ENCODE peak calls at places on chromosomes 6 and 20, in ten cellular contexts. C is K562, W is IMR-90, U is A549, G is gastrocnemius medialis, N is heart left ventricle, Q is HepG2, S is body of pancreas, J is right lobe of liver, K is HCT116. M is an unnamed sample.

GRCh38 chr6:145878591-145879295 is 64.1 kb upstream of the FBXO30 start:
- ATAC-seq in C (no peak), W (peak), U (no peak), G (no peak), N (peak), Q (no peak), S (no peak), J (no peak), K (no peak), M (no peak)

GRCh38 chr6:21270501-21271290 is 322.9 kb upstream of the SOX4 start:
- ATAC-seq in C (peak), W (no peak), U (no peak), G (no peak), N (peak), Q (peak), S (no peak), J (no peak), K (no peak), M (no peak)

GRCh38 chr20:13302647-13303425 is 81.8 kb downstream of the ISM1 start:
- ATAC-seq in C (peak), W (peak), U (peak), G (no peak), N (peak), Q (peak), S (no peak), J (peak), K (peak), M (no peak)

GRCh38 chr6:12613819-12614218 is 102.7 kb upstream of the PHACTR1 start:
- ATAC-seq in C (no peak), W (no peak), U (no peak), G (no peak), N (no peak), Q (no peak), S (no peak), J (no peak), K (no peak), M (no peak)

GRCh38 chr20:25418779-25419178 is 11.3 kb downstream of the GINS1 start:
- ATAC-seq in C (no peak), W (peak), U (no peak), G (no peak), N (no peak), Q (no peak), S (no peak), J (no peak), K (peak), M (no peak)

GRCh38 chr6:16929814-16930213 is 168.6 kb upstream of the ATXN1 start:
- ATAC-seq in C (no peak), W (peak), U (no peak), G (no peak), N (peak), Q (no peak), S (no peak), J (peak), K (no peak), M (peak)

GRCh38 chr6:122154912-122155516 is 244.4 kb upstream of the HSF2 start:
- ATAC-seq in C (no peak), W (no peak), U (no peak), G (no peak), N (peak), Q (peak), S (no peak), J (peak), K (no peak), M (peak)

GRCh38 chr6:90268178-90268577 is 28.5 kb downstream of the BACH2 start:
- ATAC-seq in C (no peak), W (no peak), U (no peak), G (no peak), N (no peak), Q (no peak), S (no peak), J (no peak), K (no peak), M (no peak)

GRCh38 chr20:15107952-15108351 is 770.5 kb upstream of the FLRT3 start:
- ATAC-seq in C (no peak), W (no peak), U (no peak), G (no peak), N (no peak), Q (no peak), S (no peak), J (no peak), K (no peak), M (no peak)

GRCh38 chr6:149033454-149034241 is 283.9 kb upstream of the TAB2 start:
- ATAC-seq in C (no peak), W (no peak), U (no peak), G (no peak), N (no peak), Q (no peak), S (no peak), J (no peak), K (no peak), M (no peak)

GRCh38 chr6:107274288-107274687 is 159.0 kb upstream of the BEND3 start:
- ATAC-seq in C (peak), W (no peak), U (no peak), G (no peak), N (no peak), Q (no peak), S (no peak), J (no peak), K (no peak), M (no peak)

GRCh38 chr20:51430198-51430950 is 112.1 kb downstream of the NFATC2 start:
- ATAC-seq in C (no peak), W (no peak), U (no peak), G (no peak), N (peak), Q (peak), S (no peak), J (peak), K (no peak), M (no peak)

GRCh38 chr6:149961728-149962425 is 1.9 kb upstream of the ULBP1 start:
- ATAC-seq in C (no peak), W (no peak), U (no peak), G (no peak), N (no peak), Q (peak), S (no peak), J (no peak), K (peak), M (no peak)

GRCh38 chr6:136166815-136167214 is 83.3 kb downstream of the MTFR2 start:
- ATAC-seq in C (no peak), W (no peak), U (no peak), G (no peak), N (peak), Q (no peak), S (no peak), J (no peak), K (no peak), M (no peak)

GRCh38 chr20:62805365-62805710 is 703 bp downstream of the OGFR start:
- ATAC-seq in C (peak), W (no peak), U (no peak), G (no peak), N (peak), Q (peak), S (peak), J (peak), K (peak), M (peak)

GRCh38 chr6:138331444-138331843 is 46.3 kb upstream of the SMIM28 start:
- ATAC-seq in C (no peak), W (no peak), U (no peak), G (no peak), N (no peak), Q (no peak), S (no peak), J (no peak), K (no peak), M (no peak)

GRCh38 chr6:109455161-109455501 is 441 bp downstream of the MICAL1 start:
- ATAC-seq in C (peak), W (peak), U (peak), G (no peak), N (peak), Q (peak), S (no peak), J (peak), K (no peak), M (no peak)

GRCh38 chr6:109456710-109457595 is 1.4 kb upstream of the MICAL1 start:
- ATAC-seq in C (no peak), W (no peak), U (no peak), G (peak), N (peak), Q (no peak), S (no peak), J (no peak), K (no peak), M (peak)

GRCh38 chr6:109456283-109456583 is 661 bp upstream of the MICAL1 start:
- ATAC-seq in C (no peak), W (no peak), U (no peak), G (no peak), N (no peak), Q (peak), S (peak), J (no peak), K (no peak), M (no peak)

GRCh38 chr6:109454483-109455160 is 950 bp downstream of the MICAL1 start:
- ATAC-seq in C (no peak), W (peak), U (no peak), G (no peak), N (peak), Q (no peak), S (no peak), J (peak), K (no peak), M (peak)

DNA sequence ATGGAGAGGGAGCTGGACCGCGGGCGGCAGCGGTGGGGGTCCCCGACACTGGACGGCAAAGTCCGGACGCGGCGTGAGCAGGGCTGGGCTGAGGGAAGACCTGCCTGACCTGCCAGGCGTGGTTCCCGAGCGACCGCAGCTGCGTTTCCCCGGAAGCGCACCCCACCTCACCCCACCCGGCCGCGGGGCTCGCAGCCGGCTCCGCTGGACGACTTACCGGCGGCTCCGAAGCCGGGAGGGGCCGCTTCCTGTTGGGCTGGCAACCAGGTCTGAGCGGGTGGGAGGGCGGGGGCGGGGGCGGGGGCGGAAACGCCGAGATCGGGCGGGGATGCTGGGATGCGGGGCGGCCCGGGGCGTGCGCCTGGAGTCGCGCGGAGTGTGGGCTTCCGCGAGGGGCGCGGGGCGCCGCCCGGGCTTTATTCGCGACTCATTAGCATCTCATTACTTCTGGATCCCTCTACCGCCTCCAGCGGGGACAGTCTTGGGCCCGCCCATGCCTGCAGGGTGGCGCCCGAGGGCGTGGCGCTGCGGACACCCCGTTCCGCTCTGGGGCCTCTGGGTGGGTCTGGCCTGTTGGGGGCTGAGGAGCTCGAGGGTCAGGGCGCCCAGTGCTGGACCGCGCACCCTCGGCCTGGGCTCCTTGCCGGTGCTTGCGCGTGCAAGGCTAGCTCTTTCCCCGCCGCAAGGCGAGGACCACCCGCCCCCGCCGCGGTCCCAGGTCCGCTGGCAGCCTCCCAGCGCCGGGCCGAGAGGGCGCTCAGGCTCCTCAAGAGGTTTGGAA is at the start of gene MICAL1:
- ATAC-seq in C (peak), W (peak), U (peak), G (peak), N (peak), Q (peak), S (peak), J (peak), K (peak), M (peak)
- TF ChIP-seq POLR2A in C (peak), W (no peak), U (peak), G (peak), N (no peak), Q (peak), S (peak), J (no peak), K (no peak), M (peak)

GRCh38 chr6:125789576-125790402 is 971 bp upstream of the NCOA7 start:
- ATAC-seq in C (peak), W (peak), U (peak), G (peak), N (peak), Q (peak), S (peak), J (peak), K (peak), M (peak)

GRCh38 chr6:125791151-125791819 is 525 bp downstream of the NCOA7 start:
- ATAC-seq in C (peak), W (no peak), U (peak), G (no peak), N (peak), Q (peak), S (peak), J (peak), K (peak), M (no peak)

GRCh38 chr6:125789167-125789566 is 1.6 kb upstream of the NCOA7 start:
- ATAC-seq in C (no peak), W (no peak), U (no peak), G (peak), N (no peak), Q (no peak), S (no peak), J (no peak), K (no peak), M (peak)

GRCh38 chr6:125791820-125792165 is 1.0 kb downstream of the NCOA7 start:
- ATAC-seq in C (no peak), W (no peak), U (no peak), G (no peak), N (no peak), Q (no peak), S (no peak), J (no peak), K (no peak), M (no peak)

DNA sequence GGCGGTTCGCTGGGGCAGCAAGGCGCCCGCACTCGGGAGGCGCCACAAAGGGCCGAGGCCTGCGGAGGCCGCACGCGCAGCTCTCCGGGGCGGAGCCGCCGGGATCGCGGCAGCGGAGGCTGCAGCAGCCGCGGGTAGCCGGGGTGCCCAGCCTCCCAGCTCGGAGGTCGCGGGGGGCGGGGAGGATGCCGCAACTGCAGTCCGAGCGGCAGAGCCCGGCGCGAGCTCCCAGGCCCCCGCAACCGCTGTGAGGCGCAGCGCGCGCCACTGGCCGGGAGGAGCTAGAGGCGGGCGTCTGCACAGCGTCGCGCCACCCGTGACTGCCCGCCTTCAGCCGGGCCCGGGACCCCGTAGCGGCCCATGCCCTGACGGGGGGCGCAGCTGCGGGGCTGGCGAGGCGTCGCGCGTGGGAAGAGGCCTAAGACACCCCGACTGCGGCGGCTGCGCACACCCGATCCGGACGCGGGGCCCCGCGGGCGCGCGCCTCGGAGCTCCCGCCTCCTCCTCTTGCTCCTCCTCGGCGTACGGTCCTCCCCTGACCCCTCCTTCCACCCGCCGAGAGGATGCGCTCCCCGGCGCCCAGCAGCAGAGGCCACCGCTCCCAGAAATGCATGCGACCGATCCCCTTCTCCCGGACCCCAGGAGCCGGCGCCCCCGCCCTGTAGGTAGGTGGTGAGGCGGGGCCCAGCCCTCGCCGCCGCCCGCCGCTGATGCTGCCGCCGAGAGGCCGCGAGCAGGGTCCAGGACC is at the start of gene NCOA7:
- ATAC-seq in C (peak), W (peak), U (peak), G (peak), N (peak), Q (peak), S (peak), J (peak), K (peak), M (peak)
- TF ChIP-seq POLR2A in C (peak), W (peak), U (peak), G (peak), N (peak), Q (peak), S (peak), J (peak), K (peak), M (peak)

DNA sequence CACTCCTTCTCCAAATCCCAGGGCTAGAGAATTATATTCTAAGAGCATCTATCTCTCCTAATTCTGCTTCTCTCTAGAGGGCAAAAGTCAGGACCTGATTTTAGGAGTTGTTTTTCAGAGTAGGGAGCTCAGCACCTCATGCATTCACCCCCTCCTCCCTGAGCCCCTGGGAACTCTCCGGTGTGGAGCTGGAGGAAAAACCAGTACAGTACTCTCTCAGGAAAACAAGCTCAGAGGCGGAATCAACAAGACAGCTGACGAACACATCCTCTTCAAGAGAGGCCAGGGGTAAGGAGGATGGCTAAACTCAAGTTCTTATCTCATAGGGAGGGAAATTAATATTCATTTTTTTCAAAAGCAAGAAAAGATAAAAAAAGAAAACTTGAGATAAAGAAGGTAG is 120.1 kb upstream of the CDYL start:
- ATAC-seq in C (no peak), W (no peak), U (no peak), G (no peak), N (no peak), Q (no peak), S (no peak), J (no peak), K (no peak), M (no peak)
- TF ChIP-seq POLR2A in C (no peak), W (no peak), U (no peak), G (no peak), N (no peak), Q (no peak), S (no peak), J (no peak), K (no peak), M (no peak)

DNA sequence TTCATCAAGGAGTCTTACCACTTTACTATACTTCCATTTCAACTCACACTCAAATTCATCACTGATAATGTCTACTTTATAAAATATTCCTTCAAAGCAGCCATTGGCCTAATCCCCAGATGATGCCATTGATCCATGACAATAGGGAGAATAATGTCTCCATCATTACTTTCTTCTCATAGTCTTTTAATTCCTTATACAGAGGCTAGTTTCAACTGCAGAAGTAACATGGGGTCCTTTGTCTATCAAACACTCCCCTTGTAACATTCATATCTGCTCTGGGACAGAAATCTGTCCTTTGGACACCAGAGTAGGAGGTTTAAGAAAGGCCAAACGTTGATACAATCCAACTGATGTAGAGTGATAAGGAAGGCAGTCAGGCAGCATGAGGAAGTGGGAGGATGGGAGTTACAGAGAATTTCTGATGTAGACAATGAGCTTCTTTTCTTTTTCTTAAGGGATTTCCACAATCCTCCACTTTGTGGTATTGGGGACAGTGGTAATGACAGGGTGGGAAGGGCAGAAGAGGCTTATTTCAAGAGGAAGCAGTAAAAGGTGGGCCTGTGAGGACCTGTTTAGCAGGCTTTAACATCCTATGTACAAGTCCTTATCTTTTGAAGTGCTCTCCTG is 18.9 kb upstream of the HLA-DOA start:
- ATAC-seq in C (no peak), W (no peak), U (no peak), G (no peak), N (no peak), Q (no peak), S (no peak), J (peak), K (no peak), M (no peak)
- TF ChIP-seq POLR2A in C (no peak), W (no peak), U (no peak), G (no peak), N (no peak), Q (no peak), S (no peak), J (no peak), K (no peak), M (no peak)

DNA sequence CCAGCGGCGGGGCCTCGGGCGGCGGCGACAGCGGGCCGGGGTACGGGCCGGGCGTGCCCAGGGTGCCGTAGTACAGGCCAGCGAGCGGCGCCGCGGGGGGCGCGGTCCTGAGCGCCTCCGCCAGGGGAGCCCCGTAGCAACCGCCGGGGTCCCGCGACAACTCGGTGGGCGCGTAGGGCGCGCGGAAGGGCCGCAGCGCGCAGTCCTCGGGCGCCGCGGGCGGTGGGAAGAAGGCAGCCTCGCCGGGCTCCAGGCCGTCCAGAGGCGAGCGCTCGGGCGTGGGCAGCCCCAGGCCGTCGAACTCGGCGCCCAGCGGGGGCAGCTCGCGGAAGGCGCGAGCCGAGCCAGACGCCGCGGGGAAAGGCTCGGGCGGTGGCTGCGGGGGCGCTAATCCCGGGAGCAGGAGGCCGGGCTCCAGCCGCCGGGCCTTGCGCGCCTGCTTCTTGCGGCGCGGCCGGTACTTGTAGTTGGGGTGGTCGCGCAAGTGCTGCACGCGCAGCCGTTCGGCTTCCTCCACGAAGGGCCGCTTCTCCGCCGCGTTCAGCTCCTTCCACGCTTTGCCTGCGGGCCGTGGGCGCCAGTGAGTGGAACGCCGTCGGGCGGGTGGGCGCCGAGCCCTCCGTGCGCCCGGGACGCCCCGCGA is 916 bp downstream of the SOX18 start:
- ATAC-seq in C (no peak), W (no peak), U (no peak), G (no peak), N (no peak), Q (no peak), S (no peak), J (no peak), K (no peak), M (no peak)
- TF ChIP-seq POLR2A in C (no peak), W (no peak), U (no peak), G (no peak), N (no peak), Q (no peak), S (no peak), J (no peak), K (no peak), M (no peak)

GRCh38 chr6:111482959-111483735 is at the start of gene REV3L:
- ATAC-seq in C (peak), W (peak), U (peak), G (peak), N (peak), Q (peak), S (peak), J (peak), K (peak), M (peak)
- TF ChIP-seq POLR2A in C (peak), W (peak), U (peak), G (peak), N (no peak), Q (peak), S (peak), J (peak), K (no peak), M (peak)

GRCh38 chr6:109008951-109009760 is 85.5 kb downstream of the SESN1 start:
- ATAC-seq in C (peak), W (peak), U (peak), G (peak), N (peak), Q (peak), S (peak), J (peak), K (peak), M (peak)
- TF ChIP-seq POLR2A in C (peak), W (no peak), U (peak), G (peak), N (peak), Q (peak), S (peak), J (peak), K (peak), M (peak)